ENCODE peak calls at places on chromosomes 5 and 9, in four cellular contexts. One of them, this sample, is unnamed.

GRCh38 chr9:98980291-98980690 is 36.6 kb downstream of the COL15A1 start:
- DNase-seq in gastrocnemius medialis: no peak
- DNase-seq in PC-9: no peak
- DNase-seq in AG09309: no peak
- DNase-seq in this sample: no peak

GRCh38 chr9:134208981-134209725 is 44.8 kb upstream of the RNU6ATAC start:
- DNase-seq in gastrocnemius medialis: peak; percentile 1
- DNase-seq in PC-9: no peak
- DNase-seq in AG09309: no peak
- DNase-seq in this sample: no peak

GRCh38 chr9:8717146-8717545 is 917.6 kb upstream of the DMAC1 start:
- DNase-seq in gastrocnemius medialis: no peak
- DNase-seq in PC-9: no peak
- DNase-seq in AG09309: no peak
- DNase-seq in this sample: no peak

GRCh38 chr5:142587354-142587965 is 98.4 kb downstream of the FGF1 start:
- DNase-seq in gastrocnemius medialis: no peak
- DNase-seq in PC-9: peak; percentile 8
- DNase-seq in AG09309: no peak
- DNase-seq in this sample: peak; percentile 73

GRCh38 chr5:123429993-123430392 is 6.8 kb upstream of the CEP120 start:
- DNase-seq in gastrocnemius medialis: no peak
- DNase-seq in PC-9: peak; percentile 12
- DNase-seq in AG09309: peak; percentile 88
- DNase-seq in this sample: peak; percentile 96

GRCh38 chr5:154286557-154286956 is 96.0 kb downstream of the GALNT10 start:
- DNase-seq in gastrocnemius medialis: no peak
- DNase-seq in PC-9: no peak
- DNase-seq in AG09309: no peak
- DNase-seq in this sample: no peak

GRCh38 chr9:73180373-73180772 is 28.7 kb downstream of the ANXA1 start:
- DNase-seq in gastrocnemius medialis: no peak
- DNase-seq in PC-9: no peak
- DNase-seq in AG09309: peak; percentile 29
- DNase-seq in this sample: peak; percentile 65

GRCh38 chr5:146560205-146560812 is 44.3 kb upstream of the GPR151 start:
- DNase-seq in gastrocnemius medialis: no peak
- DNase-seq in PC-9: no peak
- DNase-seq in AG09309: peak; percentile 31
- DNase-seq in this sample: peak; percentile 4

GRCh38 chr5:40453689-40454088 is 226.0 kb upstream of the PTGER4 start:
- DNase-seq in gastrocnemius medialis: no peak
- DNase-seq in PC-9: no peak
- DNase-seq in AG09309: no peak
- DNase-seq in this sample: no peak

GRCh38 chr9:36834736-36835135 is 199.3 kb downstream of the PAX5 start:
- DNase-seq in gastrocnemius medialis: no peak
- DNase-seq in PC-9: no peak
- DNase-seq in AG09309: no peak
- DNase-seq in this sample: no peak

GRCh38 chr9:91771864-91772263 is 178.2 kb downstream of the ROR2 start:
- DNase-seq in gastrocnemius medialis: no peak
- DNase-seq in PC-9: no peak
- DNase-seq in AG09309: no peak
- DNase-seq in this sample: no peak

GRCh38 chr5:161960314-161960713 is 107.3 kb upstream of the GABRG2 start:
- DNase-seq in gastrocnemius medialis: no peak
- DNase-seq in PC-9: no peak
- DNase-seq in AG09309: no peak
- DNase-seq in this sample: no peak

GRCh38 chr5:168005093-168005492 is 286.4 kb upstream of the WWC1 start:
- DNase-seq in gastrocnemius medialis: no peak
- DNase-seq in PC-9: no peak
- DNase-seq in AG09309: no peak
- DNase-seq in this sample: no peak

GRCh38 chr9:6827370-6827949 is 69.7 kb downstream of the KDM4C start:
- DNase-seq in gastrocnemius medialis: no peak
- DNase-seq in PC-9: no peak
- DNase-seq in AG09309: no peak
- DNase-seq in this sample: peak; percentile 71

GRCh38 chr5:14671414-14671813 is 6.9 kb downstream of the OTULIN start:
- DNase-seq in gastrocnemius medialis: no peak
- DNase-seq in PC-9: no peak
- DNase-seq in AG09309: no peak
- DNase-seq in this sample: peak; percentile 55

GRCh38 chr5:150060471-150060870 is 25.9 kb downstream of the CSF1R start:
- DNase-seq in gastrocnemius medialis: no peak
- DNase-seq in PC-9: no peak
- DNase-seq in AG09309: no peak
- DNase-seq in this sample: no peak

GRCh38 chr9:83708515-83709158 is 879 bp upstream of the UBQLN1 start:
- DNase-seq in gastrocnemius medialis: peak; percentile 92
- DNase-seq in PC-9: peak; percentile 45
- DNase-seq in AG09309: peak; percentile 7
- DNase-seq in this sample: peak; percentile 76

GRCh38 chr9:134460904-134461303 is 134.6 kb downstream of the RXRA start:
- DNase-seq in gastrocnemius medialis: no peak
- DNase-seq in PC-9: no peak
- DNase-seq in AG09309: no peak
- DNase-seq in this sample: no peak

GRCh38 chr5:122154910-122155309 is 25.6 kb downstream of the ZNF474 start:
- DNase-seq in gastrocnemius medialis: peak; percentile 51
- DNase-seq in PC-9: no peak
- DNase-seq in AG09309: no peak
- DNase-seq in this sample: peak; percentile 97

GRCh38 chr5:181052526-181052927 is 12.5 kb downstream of the BTNL9 start:
- DNase-seq in gastrocnemius medialis: no peak
- DNase-seq in PC-9: no peak
- DNase-seq in AG09309: no peak
- DNase-seq in this sample: peak; percentile 10

GRCh38 chr5:19179561-19179960 is 808.4 kb downstream of the CDH18 start:
- DNase-seq in gastrocnemius medialis: no peak
- DNase-seq in PC-9: no peak
- DNase-seq in AG09309: no peak
- DNase-seq in this sample: no peak

GRCh38 chr9:1907465-1907864 is 107.7 kb upstream of the SMARCA2 start:
- DNase-seq in gastrocnemius medialis: no peak
- DNase-seq in PC-9: no peak
- DNase-seq in AG09309: no peak
- DNase-seq in this sample: no peak

GRCh38 chr9:93560991-93561390 is 15.4 kb upstream of the PHF2 start:
- DNase-seq in gastrocnemius medialis: no peak
- DNase-seq in PC-9: no peak
- DNase-seq in AG09309: no peak
- DNase-seq in this sample: no peak

GRCh38 chr5:123105882-123106281 is 16.8 kb downstream of the PRDM6 start:
- DNase-seq in gastrocnemius medialis: no peak
- DNase-seq in PC-9: no peak
- DNase-seq in AG09309: no peak
- DNase-seq in this sample: no peak

GRCh38 chr9:134491436-134491835 is 150.2 kb upstream of the COL5A1 start:
- DNase-seq in gastrocnemius medialis: no peak
- DNase-seq in PC-9: no peak
- DNase-seq in AG09309: no peak
- DNase-seq in this sample: no peak

GRCh38 chr9:114046237-114046755 is 31.8 kb downstream of the AMBP start:
- DNase-seq in gastrocnemius medialis: no peak
- DNase-seq in PC-9: no peak
- DNase-seq in AG09309: no peak
- DNase-seq in this sample: no peak

GRCh38 chr5:180467028-180467427 is 27.2 kb upstream of the CNOT6 start:
- DNase-seq in gastrocnemius medialis: no peak
- DNase-seq in PC-9: peak; percentile 84
- DNase-seq in AG09309: no peak
- DNase-seq in this sample: peak; percentile 15

GRCh38 chr5:65801332-65801731 is 79.3 kb downstream of the NLN start:
- DNase-seq in gastrocnemius medialis: no peak
- DNase-seq in PC-9: no peak
- DNase-seq in AG09309: peak; percentile 61
- DNase-seq in this sample: peak; percentile 86

GRCh38 chr5:86837610-86838009 is 219.9 kb downstream of the COX7C start:
- DNase-seq in gastrocnemius medialis: no peak
- DNase-seq in PC-9: no peak
- DNase-seq in AG09309: no peak
- DNase-seq in this sample: no peak

GRCh38 chr5:167940911-167941310 is 350.5 kb upstream of the WWC1 start:
- DNase-seq in gastrocnemius medialis: no peak
- DNase-seq in PC-9: no peak
- DNase-seq in AG09309: no peak
- DNase-seq in this sample: no peak

GRCh38 chr9:16221822-16222547 is 648.5 kb downstream of the BNC2 start:
- DNase-seq in gastrocnemius medialis: no peak
- DNase-seq in PC-9: no peak
- DNase-seq in AG09309: no peak
- DNase-seq in this sample: no peak

GRCh38 chr5:116288524-116288923 is 203.7 kb downstream of the COMMD10 start:
- DNase-seq in gastrocnemius medialis: no peak
- DNase-seq in PC-9: no peak
- DNase-seq in AG09309: no peak
- DNase-seq in this sample: no peak

GRCh38 chr9:128656416-128657343 is at the start of gene DYNC2I2:
- DNase-seq in gastrocnemius medialis: peak; percentile 94
- DNase-seq in PC-9: peak; percentile 97
- DNase-seq in AG09309: peak; percentile 67
- DNase-seq in this sample: peak; percentile 94

GRCh38 chr5:97455996-97456395 is 272.9 kb upstream of the RIOK2 start:
- DNase-seq in gastrocnemius medialis: no peak
- DNase-seq in PC-9: no peak
- DNase-seq in AG09309: no peak
- DNase-seq in this sample: no peak

GRCh38 chr9:137351781-137352501 is 49.9 kb upstream of the NRARP start:
- DNase-seq in gastrocnemius medialis: no peak
- DNase-seq in PC-9: no peak
- DNase-seq in AG09309: no peak
- DNase-seq in this sample: no peak

GRCh38 chr5:14510156-14510734 is 71.3 kb upstream of the OTULINL start:
- DNase-seq in gastrocnemius medialis: no peak
- DNase-seq in PC-9: no peak
- DNase-seq in AG09309: no peak
- DNase-seq in this sample: no peak

GRCh38 chr9:93205045-93205768 is 21.3 kb downstream of the WNK2 start:
- DNase-seq in gastrocnemius medialis: no peak
- DNase-seq in PC-9: no peak
- DNase-seq in AG09309: no peak
- DNase-seq in this sample: peak; percentile 49

GRCh38 chr9:104738452-104738851 is 9.0 kb upstream of the NIPSNAP3A start:
- DNase-seq in gastrocnemius medialis: no peak
- DNase-seq in PC-9: no peak
- DNase-seq in AG09309: no peak
- DNase-seq in this sample: no peak

GRCh38 chr5:107483196-107483595 is 187.5 kb downstream of the EFNA5 start:
- DNase-seq in gastrocnemius medialis: no peak
- DNase-seq in PC-9: no peak
- DNase-seq in AG09309: no peak
- DNase-seq in this sample: no peak

DNA sequence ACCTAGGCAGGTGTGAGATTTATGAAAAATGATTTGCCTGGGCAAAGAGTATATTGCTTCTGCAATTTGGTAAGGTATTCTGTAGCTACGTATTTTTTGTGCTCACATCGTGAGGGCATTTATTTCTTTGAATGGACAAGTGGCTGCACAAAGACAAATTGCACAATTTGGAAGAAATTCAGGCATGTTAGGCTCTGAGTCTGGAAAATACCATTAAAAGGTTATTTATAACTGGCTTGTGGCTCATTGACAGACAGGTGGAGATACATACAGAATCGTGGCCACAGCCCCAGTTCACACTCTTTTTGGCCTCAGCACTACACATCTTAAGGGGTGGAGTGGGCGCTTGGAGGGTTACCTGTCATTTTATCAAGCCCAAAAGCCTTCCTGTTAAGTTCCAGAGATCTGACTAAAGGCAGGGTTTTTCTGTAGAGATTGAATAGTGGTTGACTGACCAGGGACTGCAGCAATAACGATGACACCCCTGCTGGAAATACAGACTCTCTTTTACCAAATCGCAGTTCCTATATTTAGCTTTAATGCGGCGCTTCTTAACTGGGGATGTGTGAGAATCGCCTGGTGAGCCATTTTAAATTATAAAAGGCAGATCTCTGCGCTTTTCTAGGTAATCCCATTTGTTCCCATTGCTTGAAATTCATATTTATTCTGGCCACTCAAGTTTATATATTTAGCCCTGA is 14.7 kb downstream of the MAN2A1 start:
- DNase-seq in gastrocnemius medialis: no peak
- DNase-seq in PC-9: no peak
- DNase-seq in AG09309: no peak
- DNase-seq in this sample: no peak
- H3K4me3 ChIP-seq in gastrocnemius medialis: peak overlapping the region; percentile 21
- H3K4me3 ChIP-seq in PC-9: no peak overlapping the region
- H3K4me3 ChIP-seq in AG09309: no peak overlapping the region
- H3K4me3 ChIP-seq in this sample: no peak overlapping the region

GRCh38 chr9:5799314-5799713 is 33.6 kb downstream of the ERMP1 start:
- DNase-seq in gastrocnemius medialis: no peak
- DNase-seq in PC-9: peak; percentile 7
- DNase-seq in AG09309: peak; percentile 21
- DNase-seq in this sample: peak; percentile 82
- TF ChIP-seq CTCF in gastrocnemius medialis: no peak
- TF ChIP-seq CTCF in PC-9: peak; percentile 74
- TF ChIP-seq CTCF in AG09309: peak; percentile 89
- TF ChIP-seq CTCF in this sample: peak; percentile 94

DNA sequence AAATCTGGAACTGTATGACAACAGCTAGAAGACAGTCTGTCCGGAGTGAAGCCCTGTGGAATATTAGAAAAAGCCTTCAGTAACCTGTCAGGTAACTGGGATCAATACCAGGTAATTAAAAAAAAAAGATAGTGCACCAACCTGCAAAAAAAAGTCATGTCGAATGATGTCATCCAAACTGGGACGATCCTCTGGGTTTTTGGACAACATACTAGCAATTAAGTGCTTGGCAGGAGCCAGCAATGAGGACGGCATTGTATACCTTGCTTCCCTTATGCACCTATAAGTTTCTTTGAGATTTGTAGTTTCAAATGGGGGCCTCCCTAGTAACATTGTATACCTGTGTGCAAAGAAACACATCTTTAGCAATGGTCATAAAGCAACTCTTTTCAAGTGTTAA is 2.8 kb downstream of the PLK2 start:
- DNase-seq in gastrocnemius medialis: no peak
- DNase-seq in PC-9: no peak
- DNase-seq in AG09309: no peak
- DNase-seq in this sample: no peak
- H3K4me3 ChIP-seq in gastrocnemius medialis: peak overlapping the region; percentile 90
- H3K4me3 ChIP-seq in PC-9: peak overlapping the region; percentile 90
- H3K4me3 ChIP-seq in AG09309: peak overlapping the region; percentile 93
- H3K4me3 ChIP-seq in this sample: peak overlapping the region; percentile 85

DNA sequence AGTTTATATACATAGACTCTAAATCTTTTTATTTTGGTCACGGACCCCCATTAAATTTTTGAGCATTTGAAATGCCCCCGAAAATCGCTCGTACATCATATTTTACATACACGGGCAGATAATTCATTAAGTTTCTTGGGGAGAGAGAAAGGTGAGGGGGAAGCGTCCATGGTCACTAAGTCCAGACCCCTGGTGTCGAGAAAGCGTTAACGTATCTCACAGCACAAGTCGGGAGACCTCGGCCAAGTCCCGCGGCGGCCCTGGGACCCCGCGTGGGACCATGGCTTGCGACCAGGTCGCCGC is 794 bp downstream of the PTBP3 start:
- DNase-seq in gastrocnemius medialis: no peak
- DNase-seq in PC-9: no peak
- DNase-seq in AG09309: no peak
- DNase-seq in this sample: no peak
- TF ChIP-seq CTCF in gastrocnemius medialis: no peak
- TF ChIP-seq CTCF in PC-9: no peak
- TF ChIP-seq CTCF in AG09309: no peak
- TF ChIP-seq CTCF in this sample: peak; percentile 40

This sample was measured in choroid plexus epithelial cell.